ENCODE peak calls at places on chromosomes 1 and 21, in six cellular contexts. One of them, this sample, is unnamed.

GRCh38 chr21:36396971-36397370 is 11.8 kb downstream of the CHAF1B start:
- DNase-seq in astrocyte of the spinal cord: no peak
- DNase-seq in IMR-90: no peak
- DNase-seq in cardiac muscle cell: no peak
- DNase-seq in lower lobe of right lung: no peak
- DNase-seq in uterus: no peak
- DNase-seq in this sample: no peak

GRCh38 chr1:179955318-179955638 is 668 bp downstream of the CEP350 start:
- DNase-seq in astrocyte of the spinal cord: no peak
- DNase-seq in IMR-90: peak; percentile 5
- DNase-seq in cardiac muscle cell: peak; percentile 8
- DNase-seq in lower lobe of right lung: no peak
- DNase-seq in uterus: no peak
- DNase-seq in this sample: no peak

GRCh38 chr1:99558539-99558938 is 87.4 kb upstream of the PALMD start:
- DNase-seq in astrocyte of the spinal cord: peak; percentile 42
- DNase-seq in IMR-90: peak; percentile 75
- DNase-seq in cardiac muscle cell: peak; percentile 32
- DNase-seq in lower lobe of right lung: no peak
- DNase-seq in uterus: no peak
- DNase-seq in this sample: no peak

GRCh38 chr1:168288311-168289052 is 7.8 kb downstream of the TBX19 start:
- DNase-seq in astrocyte of the spinal cord: peak; percentile 16
- DNase-seq in IMR-90: peak; percentile 65
- DNase-seq in cardiac muscle cell: peak; percentile 64
- DNase-seq in lower lobe of right lung: no peak
- DNase-seq in uterus: no peak
- DNase-seq in this sample: no peak

GRCh38 chr1:196660912-196661311 is 9.1 kb downstream of the CFH start:
- DNase-seq in astrocyte of the spinal cord: peak; percentile 62
- DNase-seq in IMR-90: peak; percentile 33
- DNase-seq in cardiac muscle cell: peak; percentile 63
- DNase-seq in lower lobe of right lung: no peak
- DNase-seq in uterus: no peak
- DNase-seq in this sample: peak; percentile 22

GRCh38 chr1:93963585-93963984 is 54.4 kb upstream of the GCLM start:
- DNase-seq in astrocyte of the spinal cord: no peak
- DNase-seq in IMR-90: no peak
- DNase-seq in cardiac muscle cell: peak; percentile 7
- DNase-seq in lower lobe of right lung: no peak
- DNase-seq in uterus: no peak
- DNase-seq in this sample: no peak

GRCh38 chr1:48687271-48688045 is 89.2 kb downstream of the BEND5 start:
- DNase-seq in astrocyte of the spinal cord: peak; percentile 61
- DNase-seq in IMR-90: no peak
- DNase-seq in cardiac muscle cell: no peak
- DNase-seq in lower lobe of right lung: no peak
- DNase-seq in uterus: no peak
- DNase-seq in this sample: no peak

GRCh38 chr1:85621430-85621829 is 40.9 kb downstream of the CCN1 start:
- DNase-seq in astrocyte of the spinal cord: no peak
- DNase-seq in IMR-90: no peak
- DNase-seq in cardiac muscle cell: no peak
- DNase-seq in lower lobe of right lung: no peak
- DNase-seq in uterus: no peak
- DNase-seq in this sample: no peak

GRCh38 chr1:156440689-156441437 is 59.7 kb downstream of the MEF2D start:
- DNase-seq in astrocyte of the spinal cord: no peak
- DNase-seq in IMR-90: no peak
- DNase-seq in cardiac muscle cell: no peak
- DNase-seq in lower lobe of right lung: no peak
- DNase-seq in uterus: no peak
- DNase-seq in this sample: no peak

GRCh38 chr1:154611150-154611865 is 3.3 kb upstream of the ADAR start:
- DNase-seq in astrocyte of the spinal cord: no peak
- DNase-seq in IMR-90: no peak
- DNase-seq in cardiac muscle cell: no peak
- DNase-seq in lower lobe of right lung: no peak
- DNase-seq in uterus: no peak
- DNase-seq in this sample: no peak

GRCh38 chr1:84073266-84073665 is 70.8 kb upstream of the PRKACB start:
- DNase-seq in astrocyte of the spinal cord: peak; percentile 25
- DNase-seq in IMR-90: peak; percentile 51
- DNase-seq in cardiac muscle cell: peak; percentile 75
- DNase-seq in lower lobe of right lung: no peak
- DNase-seq in uterus: no peak
- DNase-seq in this sample: no peak

GRCh38 chr1:40877681-40878080 is 15.5 kb upstream of the CITED4 start:
- DNase-seq in astrocyte of the spinal cord: peak; percentile 94
- DNase-seq in IMR-90: peak; percentile 91
- DNase-seq in cardiac muscle cell: peak; percentile 89
- DNase-seq in lower lobe of right lung: no peak
- DNase-seq in uterus: peak; percentile 78
- DNase-seq in this sample: no peak

GRCh38 chr1:6157528-6158174 is 22.5 kb downstream of the CHD5 start:
- DNase-seq in astrocyte of the spinal cord: peak; percentile 60
- DNase-seq in IMR-90: peak; percentile 47
- DNase-seq in cardiac muscle cell: no peak
- DNase-seq in lower lobe of right lung: no peak
- DNase-seq in uterus: no peak
- DNase-seq in this sample: no peak

GRCh38 chr1:108758782-108759181 is 12.3 kb downstream of the STXBP3 start:
- DNase-seq in astrocyte of the spinal cord: no peak
- DNase-seq in IMR-90: no peak
- DNase-seq in cardiac muscle cell: no peak
- DNase-seq in lower lobe of right lung: no peak
- DNase-seq in uterus: no peak
- DNase-seq in this sample: no peak

GRCh38 chr1:160748182-160748876 is 9.3 kb downstream of the SLAMF7 start:
- DNase-seq in astrocyte of the spinal cord: peak; percentile 4
- DNase-seq in IMR-90: no peak
- DNase-seq in cardiac muscle cell: peak; percentile 33
- DNase-seq in lower lobe of right lung: no peak
- DNase-seq in uterus: no peak
- DNase-seq in this sample: no peak

GRCh38 chr1:100606438-100606837 is 68.5 kb downstream of the GPR88 start:
- DNase-seq in astrocyte of the spinal cord: peak; percentile 71
- DNase-seq in IMR-90: peak; percentile 74
- DNase-seq in cardiac muscle cell: peak; percentile 81
- DNase-seq in lower lobe of right lung: no peak
- DNase-seq in uterus: peak; percentile 27
- DNase-seq in this sample: no peak

GRCh38 chr1:99246152-99246551 is 18.1 kb upstream of the PLPPR4 start:
- DNase-seq in astrocyte of the spinal cord: no peak
- DNase-seq in IMR-90: no peak
- DNase-seq in cardiac muscle cell: no peak
- DNase-seq in lower lobe of right lung: no peak
- DNase-seq in uterus: no peak
- DNase-seq in this sample: no peak

GRCh38 chr1:17831619-17832018 is 76.5 kb downstream of the ACTL8 start:
- DNase-seq in astrocyte of the spinal cord: peak; percentile 41
- DNase-seq in IMR-90: peak; percentile 59
- DNase-seq in cardiac muscle cell: peak; percentile 78
- DNase-seq in lower lobe of right lung: no peak
- DNase-seq in uterus: no peak
- DNase-seq in this sample: no peak

GRCh38 chr21:43810505-43811261 is 21.3 kb downstream of the RRP1 start:
- DNase-seq in astrocyte of the spinal cord: peak; percentile 57
- DNase-seq in IMR-90: peak; percentile 44
- DNase-seq in cardiac muscle cell: peak; percentile 74
- DNase-seq in lower lobe of right lung: peak; percentile 94
- DNase-seq in uterus: peak; percentile 72
- DNase-seq in this sample: peak; percentile 99

GRCh38 chr1:19204665-19205266 is 5.3 kb downstream of the UBR4 start:
- DNase-seq in astrocyte of the spinal cord: no peak
- DNase-seq in IMR-90: peak; percentile 41
- DNase-seq in cardiac muscle cell: peak; percentile 21
- DNase-seq in lower lobe of right lung: no peak
- DNase-seq in uterus: no peak
- DNase-seq in this sample: no peak

GRCh38 chr1:204885790-204886189 is 15.1 kb downstream of the NFASC start:
- DNase-seq in astrocyte of the spinal cord: no peak
- DNase-seq in IMR-90: no peak
- DNase-seq in cardiac muscle cell: peak; percentile 67
- DNase-seq in lower lobe of right lung: no peak
- DNase-seq in uterus: no peak
- DNase-seq in this sample: no peak

GRCh38 chr21:39359382-39359781 is 10.5 kb upstream of the HMGN1 start:
- DNase-seq in astrocyte of the spinal cord: no peak
- DNase-seq in IMR-90: no peak
- DNase-seq in cardiac muscle cell: no peak
- DNase-seq in lower lobe of right lung: no peak
- DNase-seq in uterus: no peak
- DNase-seq in this sample: no peak

GRCh38 chr1:44786138-44786840 is 1.7 kb downstream of the BEST4 start:
- DNase-seq in astrocyte of the spinal cord: peak; percentile 74
- DNase-seq in IMR-90: peak; percentile 59
- DNase-seq in cardiac muscle cell: peak; percentile 57
- DNase-seq in lower lobe of right lung: peak; percentile 86
- DNase-seq in uterus: peak; percentile 64
- DNase-seq in this sample: no peak

DNA sequence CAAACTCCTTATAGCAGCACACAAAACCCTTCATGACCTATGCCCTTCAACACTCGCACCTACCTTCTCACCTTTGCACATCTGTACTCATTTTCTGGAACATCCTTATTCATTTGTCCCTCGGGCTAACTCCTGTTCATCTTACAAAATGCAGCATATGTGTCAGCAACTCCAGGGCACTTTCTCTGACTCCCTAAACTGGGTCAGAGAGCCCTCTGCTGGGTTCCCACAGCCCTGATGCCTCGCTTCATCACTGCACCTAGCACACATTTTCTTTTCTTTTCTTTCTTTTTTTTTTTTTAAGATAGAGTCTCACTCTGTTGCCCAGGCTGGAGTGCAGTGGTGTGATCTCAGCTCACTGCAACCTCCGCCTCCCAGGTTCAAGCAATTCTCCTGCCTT is 54.0 kb downstream of the RAB3B start:
- DNase-seq in astrocyte of the spinal cord: no peak
- DNase-seq in IMR-90: peak; percentile 37
- DNase-seq in cardiac muscle cell: peak; percentile 19
- DNase-seq in lower lobe of right lung: no peak
- DNase-seq in uterus: no peak
- DNase-seq in this sample: no peak
- TF ChIP-seq CTCF in astrocyte of the spinal cord: peak; percentile 10
- TF ChIP-seq CTCF in IMR-90: no peak
- TF ChIP-seq CTCF in cardiac muscle cell: peak; percentile 11
- TF ChIP-seq CTCF in lower lobe of right lung: no peak
- TF ChIP-seq CTCF in uterus: no peak
- TF ChIP-seq CTCF in this sample: no peak

GRCh38 chr1:226709942-226710341 is 29.1 kb downstream of the ITPKB start:
- DNase-seq in astrocyte of the spinal cord: no peak
- DNase-seq in IMR-90: no peak
- DNase-seq in cardiac muscle cell: no peak
- DNase-seq in lower lobe of right lung: no peak
- DNase-seq in uterus: no peak
- DNase-seq in this sample: no peak

GRCh38 chr1:226706664-226707063 is 32.4 kb downstream of the ITPKB start:
- DNase-seq in astrocyte of the spinal cord: no peak
- DNase-seq in IMR-90: no peak
- DNase-seq in cardiac muscle cell: no peak
- DNase-seq in lower lobe of right lung: no peak
- DNase-seq in uterus: no peak
- DNase-seq in this sample: no peak

GRCh38 chr1:226708342-226708780 is 30.7 kb downstream of the ITPKB start:
- DNase-seq in astrocyte of the spinal cord: peak; percentile 69
- DNase-seq in IMR-90: peak; percentile 92
- DNase-seq in cardiac muscle cell: peak; percentile 55
- DNase-seq in lower lobe of right lung: no peak
- DNase-seq in uterus: peak; percentile 72
- DNase-seq in this sample: no peak

GRCh38 chr1:226710501-226710900 is 28.6 kb downstream of the ITPKB start:
- DNase-seq in astrocyte of the spinal cord: no peak
- DNase-seq in IMR-90: no peak
- DNase-seq in cardiac muscle cell: no peak
- DNase-seq in lower lobe of right lung: no peak
- DNase-seq in uterus: no peak
- DNase-seq in this sample: no peak

DNA sequence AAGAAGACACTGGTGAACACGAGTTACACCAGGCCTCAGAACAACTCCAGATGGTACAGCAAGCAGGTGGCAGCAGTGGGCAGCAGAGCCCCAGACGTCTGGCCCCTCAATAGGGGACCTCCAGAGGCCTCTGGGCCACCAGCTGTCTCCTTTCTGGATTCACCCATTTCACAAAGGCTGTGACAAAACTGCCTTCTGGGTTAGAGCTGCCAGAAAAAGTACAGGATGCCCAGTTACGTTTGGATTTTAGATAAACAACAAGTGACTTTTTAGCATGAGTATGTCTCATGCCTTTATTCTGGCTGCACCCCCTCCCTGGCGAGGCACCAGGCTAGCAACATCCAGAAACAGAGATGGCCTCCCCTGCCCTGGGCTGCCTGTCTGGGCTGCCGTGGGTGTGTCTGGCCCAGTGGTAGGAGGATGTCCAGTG is 30.1 kb downstream of the ITPKB start:
- DNase-seq in astrocyte of the spinal cord: no peak
- DNase-seq in IMR-90: peak; percentile 39
- DNase-seq in cardiac muscle cell: no peak
- DNase-seq in lower lobe of right lung: no peak
- DNase-seq in uterus: no peak
- DNase-seq in this sample: no peak
- TF ChIP-seq CTCF in astrocyte of the spinal cord: no peak
- TF ChIP-seq CTCF in IMR-90: no peak
- TF ChIP-seq CTCF in cardiac muscle cell: no peak
- TF ChIP-seq CTCF in lower lobe of right lung: peak; percentile 8
- TF ChIP-seq CTCF in uterus: no peak
- TF ChIP-seq CTCF in this sample: peak; percentile 29

GRCh38 chr1:29518183-29518835 is 282.0 kb downstream of the PTPRU start:
- DNase-seq in astrocyte of the spinal cord: no peak
- DNase-seq in IMR-90: no peak
- DNase-seq in cardiac muscle cell: no peak
- DNase-seq in lower lobe of right lung: no peak
- DNase-seq in uterus: no peak
- DNase-seq in this sample: no peak
- TF ChIP-seq CTCF in astrocyte of the spinal cord: no peak
- TF ChIP-seq CTCF in IMR-90: no peak
- TF ChIP-seq CTCF in cardiac muscle cell: no peak
- TF ChIP-seq CTCF in lower lobe of right lung: no peak
- TF ChIP-seq CTCF in uterus: no peak
- TF ChIP-seq CTCF in this sample: no peak

DNA sequence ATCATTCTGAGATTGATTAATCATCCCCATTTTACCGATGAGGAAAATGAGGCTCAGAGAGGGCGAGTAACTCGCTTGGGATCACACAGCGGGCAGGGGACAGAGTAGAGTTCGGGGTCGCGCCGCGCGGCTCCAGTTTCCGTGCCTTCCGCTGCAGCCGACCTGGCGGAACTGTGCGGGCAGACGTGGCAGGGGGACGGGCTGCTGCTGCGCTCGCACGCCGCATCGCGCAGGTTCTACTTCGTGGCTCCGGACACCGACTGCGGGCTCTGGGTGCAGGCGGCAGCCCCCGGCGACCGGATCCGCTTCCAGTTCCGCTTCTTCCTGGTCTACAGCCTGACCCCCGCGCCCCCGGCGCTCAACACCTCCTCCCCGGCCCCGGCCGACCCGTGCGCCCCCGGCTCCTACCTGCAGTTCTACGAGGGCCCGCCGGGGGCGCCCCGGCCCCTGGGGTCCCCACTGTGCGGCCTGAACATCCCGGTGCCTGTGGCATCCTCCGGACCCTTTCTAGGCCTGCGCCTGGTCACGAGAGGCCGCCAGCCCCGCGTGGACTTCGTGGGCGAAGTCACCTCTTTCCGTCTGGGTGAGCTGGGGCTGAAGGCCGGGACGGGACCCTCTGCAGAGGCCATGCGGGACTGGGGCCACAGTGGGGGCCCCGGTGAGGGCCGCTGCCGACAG is 2.3 kb downstream of the LDLRAD2 start:
- DNase-seq in astrocyte of the spinal cord: no peak
- DNase-seq in IMR-90: no peak
- DNase-seq in cardiac muscle cell: peak; percentile 44
- DNase-seq in lower lobe of right lung: peak; percentile 58
- DNase-seq in uterus: no peak
- DNase-seq in this sample: no peak
- TF ChIP-seq CTCF in astrocyte of the spinal cord: peak; percentile 65
- TF ChIP-seq CTCF in IMR-90: peak; percentile 18
- TF ChIP-seq CTCF in cardiac muscle cell: peak; percentile 76
- TF ChIP-seq CTCF in lower lobe of right lung: peak; percentile 50
- TF ChIP-seq CTCF in uterus: peak; percentile 48
- TF ChIP-seq CTCF in this sample: peak; percentile 7